ENCODE peak calls at places on chromosomes 16 and 17, in five cellular contexts. X is cardiac fibroblast, G is fibroblast of the aortic adventitia, K is nephron progenitor cell, P is kidney epithelial cell. N is an unnamed sample.

GRCh38 chr16:87502308-87502969 is 9.6 kb upstream of the ZCCHC14 start:
- DNase-seq in X (no peak), K (no peak), G (no peak), P (no peak), N (no peak)

GRCh38 chr16:64419832-64420231 is 702.0 kb downstream of the CDH11 start:
- DNase-seq in P (no peak), K (no peak), X (no peak), G (no peak), N (no peak)

GRCh38 chr16:71915350-71915749 is 20.0 kb downstream of the IST1 start:
- DNase-seq in X (no peak), K (no peak), G (no peak), P (no peak), N (no peak)

GRCh38 chr16:58933186-58933585 is 199.1 kb upstream of the GOT2 start:
- DNase-seq in X (no peak), K (no peak), G (no peak), P (no peak), N (no peak)

GRCh38 chr16:55991843-55992242 is 116.7 kb upstream of the CES5A start:
- DNase-seq in G (no peak), K (no peak), X (no peak), P (no peak), N (no peak)

GRCh38 chr17:37405955-37406634 is 541 bp downstream of the ACACA start:
- DNase-seq in P (no peak), G (peak; percentile 23), K (no peak), X (no peak), N (peak; percentile 71)

GRCh38 chr16:88938119-88938932 is 38.7 kb downstream of the CBFA2T3 start:
- DNase-seq in P (no peak), G (no peak), K (no peak), X (no peak), N (no peak)

GRCh38 chr17:73713136-73713535 is 68.9 kb upstream of the SDK2 start:
- DNase-seq in K (no peak), G (no peak), X (no peak), P (no peak), N (no peak)

GRCh38 chr16:66277311-66278070 is 89.0 kb upstream of the CDH5 start:
- DNase-seq in P (no peak), K (no peak), G (no peak), X (no peak), N (no peak)

GRCh38 chr16:54903047-54903446 is 27.6 kb upstream of the IRX5 start:
- DNase-seq in K (no peak), P (no peak), G (no peak), X (no peak), N (no peak)

GRCh38 chr17:68172461-68172954 is 75.3 kb upstream of the AMZ2 start:
- DNase-seq in P (no peak), G (peak; percentile 68), X (peak; percentile 73), K (peak; percentile 79), N (peak; percentile 80)

GRCh38 chr16:89720520-89720858 is 209 bp downstream of the VPS9D1 start:
- DNase-seq in G (no peak), X (no peak), P (no peak), K (peak; percentile 83), N (peak; percentile 68)

GRCh38 chr16:54171855-54172537 is 114.6 kb downstream of the IRX3 start:
- DNase-seq in P (peak; percentile 73), K (no peak), X (peak; percentile 58), G (peak; percentile 50), N (no peak)

GRCh38 chr17:38341035-38341721 is 2.6 kb downstream of the GPR179 start:
- DNase-seq in K (no peak), X (peak; percentile 58), G (peak; percentile 25), P (no peak), N (no peak)

GRCh38 chr17:5413682-5414081 is 5.8 kb downstream of the NUP88 start:
- DNase-seq in P (peak; percentile 72), G (peak; percentile 94), K (no peak), X (peak; percentile 77), N (no peak)

GRCh38 chr16:24572069-24572468 is 32.7 kb downstream of the RBBP6 start:
- DNase-seq in K (no peak), G (no peak), P (no peak), X (no peak), N (no peak)

GRCh38 chr16:24573141-24573540 is 33.8 kb downstream of the RBBP6 start:
- DNase-seq in X (no peak), P (no peak), G (no peak), K (no peak), N (no peak)

GRCh38 chr16:24562811-24563210 is 23.4 kb downstream of the RBBP6 start:
- DNase-seq in K (no peak), P (no peak), G (no peak), X (no peak), N (no peak)

DNA sequence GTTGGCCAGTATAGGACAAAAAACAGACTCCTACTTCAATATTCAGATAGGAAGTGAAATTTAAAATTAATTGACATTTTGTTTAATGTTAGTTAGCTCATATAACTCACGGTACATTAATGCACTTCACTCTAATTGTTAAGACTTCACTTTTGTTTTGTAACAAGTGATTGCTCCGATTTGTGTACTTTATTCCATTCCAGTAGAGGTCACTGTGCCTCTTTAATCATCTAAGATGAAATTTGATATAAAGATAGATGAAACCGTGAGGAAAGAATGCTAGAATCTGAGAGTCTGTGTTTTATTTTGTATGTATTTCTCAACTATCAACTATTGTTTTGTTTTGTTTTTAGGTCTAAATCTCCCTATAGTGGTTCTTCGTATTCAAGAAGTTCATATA is 29.0 kb downstream of the RBBP6 start:
- DNase-seq in X (peak; percentile 41), K (no peak), P (no peak), G (peak; percentile 46), N (no peak)
- TF ChIP-seq CTCF in X (peak; percentile 21), K (no peak), P (peak; percentile 19), G (peak; percentile 32), N (no peak)

DNA sequence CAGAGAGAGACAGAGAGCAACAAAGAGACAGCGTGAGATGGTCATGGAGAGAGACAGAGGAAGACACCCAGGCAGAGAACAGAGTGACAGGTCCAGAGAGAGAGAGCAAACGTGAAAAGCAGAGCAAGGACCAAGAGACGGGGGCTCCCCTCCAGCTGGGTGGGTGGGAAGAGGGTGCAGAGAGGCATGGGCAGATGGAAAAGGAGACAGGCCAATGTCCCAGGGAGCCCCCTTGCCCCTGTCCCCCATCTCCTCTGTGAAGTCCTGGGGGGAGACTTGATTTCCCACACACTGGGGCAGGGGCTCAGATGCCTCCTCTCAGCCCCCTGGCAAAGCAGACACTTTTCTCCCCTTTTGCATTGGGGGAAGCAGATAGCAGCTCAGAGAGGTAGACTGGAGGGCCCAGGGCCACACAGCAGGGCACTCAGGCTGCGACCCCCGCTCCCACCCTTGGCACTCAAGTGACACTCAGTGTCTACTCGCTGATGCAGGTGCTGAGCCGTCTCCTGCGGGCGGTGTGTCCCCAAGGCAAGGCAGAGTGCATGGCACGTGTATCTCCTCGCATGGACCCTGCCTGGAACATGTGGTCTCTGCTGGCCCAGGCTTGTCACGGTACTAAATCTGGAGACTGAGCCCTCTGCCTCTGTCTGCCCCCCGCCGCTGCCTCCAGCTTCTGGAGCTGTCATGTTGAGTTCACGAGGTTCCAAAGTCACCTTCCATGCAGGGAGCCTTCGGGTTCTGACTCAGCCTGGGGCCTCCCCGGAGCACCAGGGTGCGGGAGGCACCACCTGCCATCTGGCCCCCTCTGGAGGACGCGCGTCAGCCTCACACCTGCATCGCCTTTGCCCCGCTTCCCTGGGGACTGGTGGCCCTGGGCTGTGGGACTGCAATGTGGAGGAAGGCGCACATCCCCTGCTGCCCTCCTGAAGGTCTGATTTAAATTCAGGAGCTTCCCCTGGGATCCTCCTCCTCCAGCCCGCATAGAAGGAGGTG is 215.9 kb upstream of the GSE1 start:
- DNase-seq in X (no peak), K (peak; percentile 22), G (no peak), P (no peak), N (peak; percentile 36)
- TF ChIP-seq CTCF in X (no peak), K (no peak), G (no peak), P (peak; percentile 18), N (no peak)

GRCh38 chr16:3358884-3359283 is 3.2 kb downstream of the OR2C1 start:
- DNase-seq in G (no peak), K (no peak), P (no peak), X (no peak), N (no peak)
- TF ChIP-seq CTCF in G (no peak), K (no peak), P (no peak), X (no peak), N (no peak)

DNA sequence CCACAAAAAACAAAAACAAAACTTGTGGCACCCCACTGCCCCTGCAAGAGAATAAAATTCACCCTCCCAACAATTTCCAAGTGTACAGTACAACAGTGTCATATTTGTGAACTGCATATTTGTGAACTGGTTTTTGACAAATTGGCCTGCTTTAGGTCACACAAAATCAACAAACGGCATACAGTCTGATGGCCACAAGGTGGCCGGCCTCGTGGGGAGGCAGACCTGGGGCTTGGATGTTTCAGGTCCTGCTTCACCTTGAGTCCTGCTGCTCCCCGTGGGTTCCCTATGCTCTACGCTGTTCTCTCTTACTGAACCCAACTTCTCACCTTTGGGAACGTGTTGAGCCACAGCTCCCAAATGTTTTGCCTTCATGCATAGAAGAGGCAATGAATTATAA is 102.2 kb downstream of the CDK5R1 start:
- DNase-seq in X (no peak), K (no peak), P (no peak), G (no peak), N (no peak)
- TF ChIP-seq CTCF in X (peak; percentile 17), K (no peak), P (peak; percentile 13), G (no peak), N (peak; percentile 26)

DNA sequence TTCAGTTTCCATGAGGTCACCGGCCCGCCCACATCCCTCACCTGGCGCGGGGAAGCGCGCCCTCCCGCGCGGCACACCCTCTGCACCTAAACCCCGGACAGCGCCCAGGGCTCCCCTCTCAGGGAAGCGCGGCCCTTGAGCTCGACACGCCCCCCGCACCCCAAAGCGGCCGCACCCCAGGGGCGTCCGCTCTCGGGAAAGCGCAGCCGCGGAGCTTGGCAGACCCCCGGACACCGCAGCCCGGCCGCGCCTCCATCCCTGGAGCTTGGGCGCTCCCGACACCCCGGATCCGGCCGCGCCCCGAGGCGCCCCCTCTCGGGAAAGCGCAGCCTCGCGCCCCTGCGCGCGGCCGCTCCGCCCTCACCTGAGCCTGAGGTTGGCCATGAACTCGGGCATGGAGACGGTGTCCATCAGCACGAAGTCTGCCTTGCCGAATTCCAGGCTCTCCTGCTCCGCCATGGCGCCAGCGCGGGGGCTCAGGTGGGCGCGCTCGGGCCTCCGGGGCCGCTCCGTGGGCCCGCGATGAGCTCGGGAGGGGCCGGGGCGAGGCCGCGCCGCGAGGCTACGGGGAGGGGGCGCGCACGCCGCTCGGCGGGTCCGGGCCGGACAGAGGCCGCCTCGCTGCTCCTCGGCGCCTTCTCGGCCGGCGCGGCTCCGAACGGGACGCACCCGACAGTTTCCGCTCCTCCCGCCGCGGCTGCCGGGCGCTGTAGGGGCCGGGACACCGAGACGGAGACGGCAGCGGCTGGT is at the start of gene MYO1D:
- DNase-seq in K (peak; percentile 65), G (no peak), P (no peak), X (no peak), N (peak; percentile 75)
- TF ChIP-seq CTCF in K (peak; percentile 25), G (no peak), P (peak; percentile 16), X (peak; percentile 4), N (peak; percentile 38)

DNA sequence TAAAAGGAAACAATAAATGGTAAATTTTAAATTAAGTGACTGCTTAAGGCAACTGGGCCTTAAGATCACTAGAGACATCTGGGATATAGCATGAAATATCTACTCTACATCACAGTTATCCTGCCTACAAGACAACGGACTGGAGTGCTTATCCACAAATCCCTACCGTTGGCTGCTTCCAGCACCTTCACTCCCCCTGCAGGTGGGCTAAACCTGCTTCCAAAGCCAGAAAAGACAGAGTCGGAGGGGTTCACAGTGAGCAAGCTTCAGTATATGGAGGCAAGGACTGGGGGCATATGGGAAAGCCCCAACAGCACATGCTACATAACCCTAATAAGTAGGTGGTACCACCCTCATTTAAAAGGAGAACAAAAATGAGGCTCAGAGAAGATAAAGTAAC is 45.3 kb downstream of the GRIN2A start:
- DNase-seq in G (no peak), K (no peak), P (no peak), X (no peak), N (no peak)
- TF ChIP-seq CTCF in G (no peak), K (no peak), P (no peak), X (no peak), N (no peak)

N was measured in mesothelial cell of epicardium.